ENCODE peak calls at places on chromosomes 16 and 17, in four cellular contexts. V is bronchial epithelial cell, P is A172, X is T follicular helper cell. E is an unnamed sample.

GRCh38 chr17:79393358-79394038 is 217.4 kb downstream of the RBFOX3 start:
- DNase-seq in V (peak; percentile 34), P (peak; percentile 65), X (peak; percentile 51), E (peak; percentile 57)

GRCh38 chr17:72971513-72971880 is 121.0 kb downstream of the SLC39A11 start:
- DNase-seq in V (no peak), P (no peak), X (no peak), E (no peak)

GRCh38 chr16:65916995-65917394 is 449.5 kb upstream of the CDH5 start:
- DNase-seq in V (no peak), P (no peak), X (no peak), E (no peak)

GRCh38 chr16:101586-101985 is 23.6 kb downstream of the MPG start:
- DNase-seq in V (no peak), P (no peak), X (no peak), E (no peak)

GRCh38 chr16:46920402-46921068 is 36.4 kb downstream of the GPT2 start:
- DNase-seq in V (no peak), P (no peak), X (no peak), E (no peak)

GRCh38 chr16:53378138-53378537 is 56.1 kb upstream of the RBL2 start:
- DNase-seq in V (peak; percentile 89), P (no peak), X (no peak), E (no peak)

GRCh38 chr17:40727447-40728231 is 24.1 kb upstream of the KRT24 start:
- DNase-seq in V (peak; percentile 30), P (peak; percentile 10), X (no peak), E (no peak)

GRCh38 chr17:17446666-17447155 is 30.1 kb upstream of the MED9 start:
- DNase-seq in V (no peak), P (no peak), X (no peak), E (no peak)

GRCh38 chr16:19882186-19882585 is 2.5 kb downstream of the GPRC5B start:
- DNase-seq in V (no peak), P (no peak), X (no peak), E (no peak)

GRCh38 chr16:81641403-81642106 is 137.5 kb upstream of the PLCG2 start:
- DNase-seq in V (no peak), P (no peak), X (no peak), E (peak; percentile 84)

E was measured in NCI-H1105 treated with DMSO at 0.1 percent for 48 hours.